ENCODE peak calls at places on chromosomes 11 and 22, in five cellular contexts. One of them, this sample, is unnamed.

GRCh38 chr22:35961480-35961902 is 67.1 kb downstream of the RBFOX2 start:
- DNase-seq in HS-27A: peak
- DNase-seq in sigmoid colon: peak
- DNase-seq in esophagus squamous epithelium: no peak
- DNase-seq in central memory CD4-positive, alpha-beta T cell: no peak
- DNase-seq in this sample: no peak

GRCh38 chr11:74434528-74434927 is 32.8 kb downstream of the KCNE3 start:
- DNase-seq in HS-27A: no peak
- DNase-seq in sigmoid colon: no peak
- DNase-seq in esophagus squamous epithelium: no peak
- DNase-seq in central memory CD4-positive, alpha-beta T cell: no peak
- DNase-seq in this sample: peak

GRCh38 chr11:129210831-129211181 is 18.7 kb upstream of the ARHGAP32 start:
- DNase-seq in HS-27A: no peak
- DNase-seq in sigmoid colon: no peak
- DNase-seq in esophagus squamous epithelium: no peak
- DNase-seq in central memory CD4-positive, alpha-beta T cell: no peak
- DNase-seq in this sample: no peak

GRCh38 chr11:110076388-110076965 is 16.7 kb upstream of the ZC3H12C start:
- DNase-seq in HS-27A: no peak
- DNase-seq in sigmoid colon: no peak
- DNase-seq in esophagus squamous epithelium: no peak
- DNase-seq in central memory CD4-positive, alpha-beta T cell: no peak
- DNase-seq in this sample: peak

GRCh38 chr11:34266987-34267386 is 90.8 kb downstream of the ABTB2 start:
- DNase-seq in HS-27A: no peak
- DNase-seq in sigmoid colon: no peak
- DNase-seq in esophagus squamous epithelium: no peak
- DNase-seq in central memory CD4-positive, alpha-beta T cell: no peak
- DNase-seq in this sample: no peak

GRCh38 chr11:12682730-12683500 is 8.7 kb downstream of the TEAD1 start:
- DNase-seq in HS-27A: no peak
- DNase-seq in sigmoid colon: no peak
- DNase-seq in esophagus squamous epithelium: no peak
- DNase-seq in central memory CD4-positive, alpha-beta T cell: no peak
- DNase-seq in this sample: no peak

GRCh38 chr11:111954154-111954553 is 17.0 kb downstream of the DIXDC1 start:
- DNase-seq in HS-27A: no peak
- DNase-seq in sigmoid colon: no peak
- DNase-seq in esophagus squamous epithelium: no peak
- DNase-seq in central memory CD4-positive, alpha-beta T cell: no peak
- DNase-seq in this sample: no peak

GRCh38 chr11:78231962-78232459 is 43.3 kb downstream of the USP35 start:
- DNase-seq in HS-27A: no peak
- DNase-seq in sigmoid colon: no peak
- DNase-seq in esophagus squamous epithelium: no peak
- DNase-seq in central memory CD4-positive, alpha-beta T cell: no peak
- DNase-seq in this sample: no peak

GRCh38 chr22:36775589-36775965 is 342 bp downstream of the IFT27 start:
- DNase-seq in HS-27A: no peak
- DNase-seq in sigmoid colon: peak
- DNase-seq in esophagus squamous epithelium: no peak
- DNase-seq in central memory CD4-positive, alpha-beta T cell: peak
- DNase-seq in this sample: peak

GRCh38 chr11:34840736-34841386 is 75.3 kb downstream of the APIP start:
- DNase-seq in HS-27A: peak
- DNase-seq in sigmoid colon: no peak
- DNase-seq in esophagus squamous epithelium: no peak
- DNase-seq in central memory CD4-positive, alpha-beta T cell: no peak
- DNase-seq in this sample: peak

GRCh38 chr11:75200051-75200450 is 40.5 kb upstream of the TPBGL start:
- DNase-seq in HS-27A: no peak
- DNase-seq in sigmoid colon: peak
- DNase-seq in esophagus squamous epithelium: no peak
- DNase-seq in central memory CD4-positive, alpha-beta T cell: no peak
- DNase-seq in this sample: no peak

GRCh38 chr22:35384973-35385588 is 4.2 kb downstream of the HMOX1 start:
- DNase-seq in HS-27A: no peak
- DNase-seq in sigmoid colon: no peak
- DNase-seq in esophagus squamous epithelium: no peak
- DNase-seq in central memory CD4-positive, alpha-beta T cell: no peak
- DNase-seq in this sample: no peak

GRCh38 chr11:15893080-15893492 is 463.3 kb downstream of the SOX6 start:
- DNase-seq in HS-27A: peak
- DNase-seq in sigmoid colon: no peak
- DNase-seq in esophagus squamous epithelium: no peak
- DNase-seq in central memory CD4-positive, alpha-beta T cell: no peak
- DNase-seq in this sample: no peak